ENCODE peak calls at places on chromosomes 5 and 9, in five cellular contexts. One of them, this sample, is unnamed.

GRCh38 chr5:80082221-80082620 is 47.1 kb downstream of the THBS4 start:
- DNase-seq in AG04450: no peak
- DNase-seq in progenitor cell of endocrine pancreas: no peak
- DNase-seq in hypothalamus: no peak
- DNase-seq in CD8-positive, alpha-beta memory T cell: no peak
- DNase-seq in this sample: no peak

GRCh38 chr5:150763023-150763793 is 4.4 kb upstream of the DCTN4 start:
- DNase-seq in AG04450: no peak
- DNase-seq in progenitor cell of endocrine pancreas: no peak
- DNase-seq in hypothalamus: no peak
- DNase-seq in CD8-positive, alpha-beta memory T cell: no peak
- DNase-seq in this sample: peak; percentile 91

GRCh38 chr9:106432631-106433030 is 430.3 kb upstream of the ZNF462 start:
- DNase-seq in AG04450: no peak
- DNase-seq in progenitor cell of endocrine pancreas: no peak
- DNase-seq in hypothalamus: no peak
- DNase-seq in CD8-positive, alpha-beta memory T cell: no peak
- DNase-seq in this sample: no peak

GRCh38 chr9:87502446-87503232 is 5.0 kb downstream of the DAPK1 start:
- DNase-seq in AG04450: no peak
- DNase-seq in progenitor cell of endocrine pancreas: no peak
- DNase-seq in hypothalamus: no peak
- DNase-seq in CD8-positive, alpha-beta memory T cell: no peak
- DNase-seq in this sample: no peak

GRCh38 chr5:9009931-9010652 is 535.8 kb downstream of the SEMA5A start:
- DNase-seq in AG04450: no peak
- DNase-seq in progenitor cell of endocrine pancreas: no peak
- DNase-seq in hypothalamus: no peak
- DNase-seq in CD8-positive, alpha-beta memory T cell: no peak
- DNase-seq in this sample: no peak

GRCh38 chr9:81461196-81461595 is 228.2 kb downstream of the TLE1 start:
- DNase-seq in AG04450: no peak
- DNase-seq in progenitor cell of endocrine pancreas: no peak
- DNase-seq in hypothalamus: no peak
- DNase-seq in CD8-positive, alpha-beta memory T cell: no peak
- DNase-seq in this sample: no peak

GRCh38 chr5:1276930-1277329 is 17.9 kb downstream of the TERT start:
- DNase-seq in AG04450: no peak
- DNase-seq in progenitor cell of endocrine pancreas: no peak
- DNase-seq in hypothalamus: no peak
- DNase-seq in CD8-positive, alpha-beta memory T cell: no peak
- DNase-seq in this sample: no peak

GRCh38 chr9:105637787-105638395 is 24.4 kb upstream of the TAL2 start:
- DNase-seq in AG04450: no peak
- DNase-seq in progenitor cell of endocrine pancreas: no peak
- DNase-seq in hypothalamus: no peak
- DNase-seq in CD8-positive, alpha-beta memory T cell: no peak
- DNase-seq in this sample: no peak

GRCh38 chr5:82365744-82366228 is 87.6 kb upstream of the RPS23 start:
- DNase-seq in AG04450: no peak
- DNase-seq in progenitor cell of endocrine pancreas: no peak
- DNase-seq in hypothalamus: no peak
- DNase-seq in CD8-positive, alpha-beta memory T cell: no peak
- DNase-seq in this sample: peak; percentile 18

GRCh38 chr9:121537283-121537682 is 37.6 kb upstream of the GGTA1 start:
- DNase-seq in AG04450: no peak
- DNase-seq in progenitor cell of endocrine pancreas: no peak
- DNase-seq in hypothalamus: no peak
- DNase-seq in CD8-positive, alpha-beta memory T cell: no peak
- DNase-seq in this sample: no peak

GRCh38 chr9:12775963-12776774 is 1.3 kb downstream of the LURAP1L start:
- DNase-seq in AG04450: peak; percentile 76
- DNase-seq in progenitor cell of endocrine pancreas: peak; percentile 49
- DNase-seq in hypothalamus: peak; percentile 85
- DNase-seq in CD8-positive, alpha-beta memory T cell: no peak
- DNase-seq in this sample: no peak

GRCh38 chr5:125526940-125527339 is 780.5 kb upstream of the ZNF608 start:
- DNase-seq in AG04450: no peak
- DNase-seq in progenitor cell of endocrine pancreas: no peak
- DNase-seq in hypothalamus: no peak
- DNase-seq in CD8-positive, alpha-beta memory T cell: no peak
- DNase-seq in this sample: no peak

GRCh38 chr9:137085918-137086530 is 761 bp upstream of the MAN1B1 start:
- DNase-seq in AG04450: no peak
- DNase-seq in progenitor cell of endocrine pancreas: no peak
- DNase-seq in hypothalamus: no peak
- DNase-seq in CD8-positive, alpha-beta memory T cell: no peak
- DNase-seq in this sample: no peak

GRCh38 chr9:131045300-131046092 is 36.5 kb downstream of the LAMC3 start:
- DNase-seq in AG04450: no peak
- DNase-seq in progenitor cell of endocrine pancreas: no peak
- DNase-seq in hypothalamus: no peak
- DNase-seq in CD8-positive, alpha-beta memory T cell: peak; percentile 29
- DNase-seq in this sample: peak; percentile 29

GRCh38 chr5:112005533-112005926 is 248.5 kb upstream of the NREP start:
- DNase-seq in AG04450: no peak
- DNase-seq in progenitor cell of endocrine pancreas: no peak
- DNase-seq in hypothalamus: no peak
- DNase-seq in CD8-positive, alpha-beta memory T cell: no peak
- DNase-seq in this sample: no peak

GRCh38 chr9:34371886-34372597 is 4.7 kb downstream of the MYORG start:
- DNase-seq in AG04450: no peak
- DNase-seq in progenitor cell of endocrine pancreas: no peak
- DNase-seq in hypothalamus: no peak
- DNase-seq in CD8-positive, alpha-beta memory T cell: no peak
- DNase-seq in this sample: no peak

GRCh38 chr5:20949636-20950035 is 961.6 kb upstream of the CDH18 start:
- DNase-seq in AG04450: no peak
- DNase-seq in progenitor cell of endocrine pancreas: no peak
- DNase-seq in hypothalamus: no peak
- DNase-seq in CD8-positive, alpha-beta memory T cell: no peak
- DNase-seq in this sample: no peak

GRCh38 chr5:7869474-7870136 is 657 bp downstream of the MTRR start:
- DNase-seq in AG04450: no peak
- DNase-seq in progenitor cell of endocrine pancreas: no peak
- DNase-seq in hypothalamus: no peak
- DNase-seq in CD8-positive, alpha-beta memory T cell: peak; percentile 19
- DNase-seq in this sample: peak; percentile 18

GRCh38 chr9:111110805-111111204 is 72.5 kb upstream of the LPAR1 start:
- DNase-seq in AG04450: no peak
- DNase-seq in progenitor cell of endocrine pancreas: no peak
- DNase-seq in hypothalamus: no peak
- DNase-seq in CD8-positive, alpha-beta memory T cell: no peak
- DNase-seq in this sample: no peak

GRCh38 chr9:35406183-35406959 is 83.5 kb upstream of the RUSC2 start:
- DNase-seq in AG04450: no peak
- DNase-seq in progenitor cell of endocrine pancreas: peak; percentile 29
- DNase-seq in hypothalamus: no peak
- DNase-seq in CD8-positive, alpha-beta memory T cell: peak; percentile 25
- DNase-seq in this sample: no peak

GRCh38 chr9:129752915-129753724 is at the start of gene PTGES:
- DNase-seq in AG04450: peak; percentile 68
- DNase-seq in progenitor cell of endocrine pancreas: no peak
- DNase-seq in hypothalamus: peak; percentile 48
- DNase-seq in CD8-positive, alpha-beta memory T cell: peak; percentile 49
- DNase-seq in this sample: peak; percentile 18

GRCh38 chr5:177303925-177304391 is 359 bp downstream of the PRELID1 start:
- DNase-seq in AG04450: no peak
- DNase-seq in progenitor cell of endocrine pancreas: no peak
- DNase-seq in hypothalamus: no peak
- DNase-seq in CD8-positive, alpha-beta memory T cell: no peak
- DNase-seq in this sample: peak; percentile 26

GRCh38 chr5:4480528-4481404 is 659.4 kb upstream of the ADAMTS16 start:
- DNase-seq in AG04450: no peak
- DNase-seq in progenitor cell of endocrine pancreas: no peak
- DNase-seq in hypothalamus: no peak
- DNase-seq in CD8-positive, alpha-beta memory T cell: no peak
- DNase-seq in this sample: no peak